ENCODE peak calls at places on chromosomes 4 and X, in six cellular contexts. One of them, this sample, is unnamed.

GRCh38 chr4:55336138-55337034 is 9.7 kb upstream of the SRD5A3 start:
- DNase-seq in GM23338: no peak
- DNase-seq in T-helper 1 cell: no peak
- DNase-seq in ACHN: no peak
- DNase-seq in MM.1S: no peak
- DNase-seq in sciatic nerve: no peak
- DNase-seq in this sample: no peak

GRCh38 chrX:16839852-16840460 is 30.2 kb downstream of the RBBP7 start:
- DNase-seq in MM.1S: no peak
- DNase-seq in sciatic nerve: no peak
- DNase-seq in GM23338: no peak
- DNase-seq in T-helper 1 cell: no peak
- DNase-seq in ACHN: peak; percentile 17
- DNase-seq in this sample: no peak

GRCh38 chrX:12978205-12979010 is 3.5 kb downstream of the TMSB4X start:
- DNase-seq in ACHN: peak; percentile 50
- DNase-seq in GM23338: peak; percentile 48
- DNase-seq in MM.1S: peak; percentile 86
- DNase-seq in T-helper 1 cell: peak; percentile 42
- DNase-seq in sciatic nerve: peak; percentile 70
- DNase-seq in this sample: peak; percentile 82

GRCh38 chrX:139201924-139202323 is 328.6 kb upstream of the F9 start:
- DNase-seq in sciatic nerve: no peak
- DNase-seq in T-helper 1 cell: no peak
- DNase-seq in ACHN: no peak
- DNase-seq in MM.1S: no peak
- DNase-seq in GM23338: no peak
- DNase-seq in this sample: no peak

GRCh38 chr4:151014521-151015457 is at the start of gene LRBA:
- DNase-seq in ACHN: peak; percentile 77
- DNase-seq in T-helper 1 cell: peak; percentile 71
- DNase-seq in sciatic nerve: peak; percentile 75
- DNase-seq in GM23338: peak; percentile 97
- DNase-seq in MM.1S: peak; percentile 91
- DNase-seq in this sample: peak; percentile 92

GRCh38 chr4:93384211-93384610 is 444.3 kb upstream of the ATOH1 start:
- DNase-seq in MM.1S: no peak
- DNase-seq in GM23338: no peak
- DNase-seq in T-helper 1 cell: no peak
- DNase-seq in sciatic nerve: no peak
- DNase-seq in ACHN: no peak
- DNase-seq in this sample: no peak

GRCh38 chr4:186740822-186741221 is 17.2 kb upstream of the FAT1 start:
- DNase-seq in GM23338: no peak
- DNase-seq in T-helper 1 cell: no peak
- DNase-seq in MM.1S: no peak
- DNase-seq in sciatic nerve: no peak
- DNase-seq in ACHN: no peak
- DNase-seq in this sample: no peak

GRCh38 chrX:101062171-101062570 is 10.3 kb upstream of the TRMT2B start:
- DNase-seq in sciatic nerve: no peak
- DNase-seq in T-helper 1 cell: no peak
- DNase-seq in MM.1S: no peak
- DNase-seq in ACHN: no peak
- DNase-seq in GM23338: peak; percentile 10
- DNase-seq in this sample: no peak